ENCODE peak calls at places on chromosomes 1 and 21, in eight cellular contexts. S, U, L, E, F, M, O and C are unnamed samples.

GRCh38 chr1:117585086-117585485 is 20.8 kb upstream of the TENT5C start:
- DNase-seq in S (no peak), U (no peak), L (no peak), E (no peak), F (no peak), M (no peak), O (no peak), C (no peak)

GRCh38 chr1:218496561-218496960 is 151.4 kb downstream of the TGFB2 start:
- DNase-seq in S (no peak), U (peak), L (no peak), E (peak), F (no peak), M (peak), O (peak), C (peak)

GRCh38 chr1:156852414-156852874 is 6.5 kb downstream of the INSRR start:
- DNase-seq in S (peak), U (no peak), L (peak), E (no peak), F (peak), M (no peak), O (peak), C (peak)

GRCh38 chr1:180358649-180359048 is 128.6 kb downstream of the LHX4 start:
- DNase-seq in S (peak), U (no peak), L (no peak), E (no peak), F (peak), M (no peak), O (peak), C (peak)

GRCh38 chr1:227788279-227789041 is 27.0 kb upstream of the PRSS38 start:
- DNase-seq in S (peak), U (no peak), L (peak), E (no peak), F (peak), M (peak), O (no peak), C (peak)

GRCh38 chr1:217717959-217718358 is 86.8 kb downstream of the SPATA17 start:
- DNase-seq in S (no peak), U (no peak), L (no peak), E (no peak), F (no peak), M (peak), O (no peak), C (no peak)

GRCh38 chr1:158691907-158692306 is 5.4 kb upstream of the SPTA1 start:
- DNase-seq in S (no peak), U (no peak), L (no peak), E (no peak), F (no peak), M (no peak), O (no peak), C (no peak)

GRCh38 chr1:182355718-182356098 is 35.9 kb downstream of the GLUL start:
- DNase-seq in S (no peak), U (no peak), L (no peak), E (no peak), F (no peak), M (no peak), O (no peak), C (no peak)

GRCh38 chr1:209657140-209657879 is 5.1 kb upstream of the LAMB3 start:
- DNase-seq in S (no peak), U (no peak), L (no peak), E (no peak), F (no peak), M (peak), O (no peak), C (no peak)

GRCh38 chr1:92444351-92444750 is 42.4 kb downstream of the GFI1 start:
- DNase-seq in S (no peak), U (no peak), L (no peak), E (no peak), F (no peak), M (peak), O (peak), C (peak)

GRCh38 chr1:44807364-44808062 is 362 bp upstream of the DYNLT4 start:
- DNase-seq in S (peak), U (peak), L (peak), E (peak), F (peak), M (peak), O (peak), C (peak)

GRCh38 chr1:30550365-30551220 is 172.8 kb downstream of the MATN1 start:
- DNase-seq in S (no peak), U (no peak), L (no peak), E (no peak), F (no peak), M (no peak), O (no peak), C (no peak)

GRCh38 chr1:27446491-27447020 is 43.4 kb downstream of the WASF2 start:
- DNase-seq in S (no peak), U (no peak), L (no peak), E (no peak), F (no peak), M (no peak), O (no peak), C (no peak)

GRCh38 chr1:44660176-44660575 is 14.1 kb downstream of the TMEM53 start:
- DNase-seq in S (peak), U (no peak), L (no peak), E (no peak), F (no peak), M (no peak), O (no peak), C (peak)

GRCh38 chr1:229819091-229819490 is 193.0 kb downstream of the URB2 start:
- DNase-seq in S (no peak), U (no peak), L (no peak), E (no peak), F (no peak), M (peak), O (no peak), C (no peak)

GRCh38 chr21:41993744-41994143 is 16.4 kb downstream of the ZBTB21 start:
- DNase-seq in S (no peak), U (peak), L (no peak), E (peak), F (no peak), M (no peak), O (peak), C (peak)

GRCh38 chr1:90724926-90725325 is 7.8 kb upstream of the BARHL2 start:
- DNase-seq in S (no peak), U (no peak), L (no peak), E (no peak), F (no peak), M (no peak), O (no peak), C (no peak)

GRCh38 chr1:58816072-58816746 is 32.4 kb upstream of the JUN start:
- DNase-seq in S (peak), U (peak), L (peak), E (peak), F (peak), M (peak), O (peak), C (peak)

GRCh38 chr21:17798796-17799195 is 20.4 kb downstream of the C21orf91 start:
- DNase-seq in S (no peak), U (no peak), L (no peak), E (no peak), F (no peak), M (no peak), O (peak), C (no peak)

GRCh38 chr1:223846668-223847007 is 891 bp upstream of the TP53BP2 start:
- DNase-seq in S (peak), U (no peak), L (no peak), E (no peak), F (peak), M (peak), O (no peak), C (peak)

GRCh38 chr1:200739499-200740290 is 1.0 kb downstream of the CAMSAP2 start:
- DNase-seq in S (peak), U (no peak), L (peak), E (peak), F (no peak), M (no peak), O (peak), C (no peak)

GRCh38 chr1:13808729-13809131 is 108.7 kb downstream of the PRDM2 start:
- DNase-seq in S (no peak), U (no peak), L (no peak), E (no peak), F (no peak), M (peak), O (peak), C (peak)

GRCh38 chr21:46214478-46215340 is 13.9 kb downstream of the LSS start:
- DNase-seq in S (no peak), U (no peak), L (no peak), E (no peak), F (no peak), M (no peak), O (no peak), C (no peak)

GRCh38 chr1:86970938-86971337 is 56.5 kb downstream of the HS2ST1 start:
- DNase-seq in S (no peak), U (no peak), L (no peak), E (no peak), F (no peak), M (no peak), O (no peak), C (no peak)

GRCh38 chr1:16920951-16921350 is 780 bp upstream of the CROCC start:
- DNase-seq in S (no peak), U (no peak), L (no peak), E (no peak), F (peak), M (no peak), O (no peak), C (no peak)

GRCh38 chr1:166814611-166815010 is 24.7 kb upstream of the POGK start:
- DNase-seq in S (no peak), U (no peak), L (no peak), E (no peak), F (no peak), M (peak), O (peak), C (no peak)

GRCh38 chr1:2586154-2587070 is at the start of gene PRXL2B:
- DNase-seq in S (peak), U (peak), L (peak), E (peak), F (peak), M (peak), O (peak), C (peak)

GRCh38 chr1:163410073-163410522 is 88.3 kb downstream of the NUF2 start:
- DNase-seq in S (peak), U (peak), L (peak), E (peak), F (peak), M (peak), O (peak), C (peak)

GRCh38 chr21:45992311-45993209 is 11.0 kb downstream of the COL6A1 start:
- DNase-seq in S (peak), U (no peak), L (peak), E (no peak), F (peak), M (no peak), O (no peak), C (no peak)

GRCh38 chr1:47776554-47777156 is 220.5 kb downstream of the TRABD2B start:
- DNase-seq in S (no peak), U (no peak), L (no peak), E (no peak), F (no peak), M (no peak), O (no peak), C (no peak)

GRCh38 chr21:39118061-39118460 is 65.2 kb downstream of the PSMG1 start:
- DNase-seq in S (no peak), U (no peak), L (no peak), E (no peak), F (no peak), M (no peak), O (no peak), C (no peak)

GRCh38 chr1:154777151-154777550 is 92.9 kb downstream of the KCNN3 start:
- DNase-seq in S (no peak), U (no peak), L (no peak), E (no peak), F (no peak), M (peak), O (no peak), C (no peak)

GRCh38 chr1:159228554-159228953 is 23.9 kb downstream of the ACKR1 start:
- DNase-seq in S (no peak), U (no peak), L (no peak), E (no peak), F (no peak), M (no peak), O (no peak), C (no peak)

GRCh38 chr1:47188901-47189785 is 693 bp downstream of the PDZK1IP1 start:
- DNase-seq in S (peak), U (no peak), L (no peak), E (no peak), F (no peak), M (no peak), O (no peak), C (no peak)

GRCh38 chr21:27513016-27513415 is 546.1 kb upstream of the ADAMTS5 start:
- DNase-seq in S (no peak), U (no peak), L (no peak), E (no peak), F (no peak), M (no peak), O (peak), C (peak)

GRCh38 chr21:45973475-45974072 is 8.0 kb upstream of the COL6A1 start:
- DNase-seq in S (peak), U (no peak), L (peak), E (peak), F (peak), M (peak), O (peak), C (peak)

GRCh38 chr1:57544345-57544744 is 120.5 kb upstream of the DAB1 start:
- DNase-seq in S (no peak), U (no peak), L (no peak), E (no peak), F (no peak), M (no peak), O (no peak), C (no peak)

GRCh38 chr1:179968994-179969919 is 14.6 kb downstream of the CEP350 start:
- DNase-seq in S (no peak), U (no peak), L (no peak), E (no peak), F (no peak), M (no peak), O (no peak), C (peak)

GRCh38 chr21:43816611-43817071 is 27.3 kb downstream of the RRP1 start:
- DNase-seq in S (no peak), U (no peak), L (no peak), E (no peak), F (no peak), M (no peak), O (no peak), C (no peak)
- TF ChIP-seq CTCF in S (no peak), U (no peak), L (no peak), E (no peak), F (no peak), M (no peak), O (no peak), C (no peak)

DNA sequence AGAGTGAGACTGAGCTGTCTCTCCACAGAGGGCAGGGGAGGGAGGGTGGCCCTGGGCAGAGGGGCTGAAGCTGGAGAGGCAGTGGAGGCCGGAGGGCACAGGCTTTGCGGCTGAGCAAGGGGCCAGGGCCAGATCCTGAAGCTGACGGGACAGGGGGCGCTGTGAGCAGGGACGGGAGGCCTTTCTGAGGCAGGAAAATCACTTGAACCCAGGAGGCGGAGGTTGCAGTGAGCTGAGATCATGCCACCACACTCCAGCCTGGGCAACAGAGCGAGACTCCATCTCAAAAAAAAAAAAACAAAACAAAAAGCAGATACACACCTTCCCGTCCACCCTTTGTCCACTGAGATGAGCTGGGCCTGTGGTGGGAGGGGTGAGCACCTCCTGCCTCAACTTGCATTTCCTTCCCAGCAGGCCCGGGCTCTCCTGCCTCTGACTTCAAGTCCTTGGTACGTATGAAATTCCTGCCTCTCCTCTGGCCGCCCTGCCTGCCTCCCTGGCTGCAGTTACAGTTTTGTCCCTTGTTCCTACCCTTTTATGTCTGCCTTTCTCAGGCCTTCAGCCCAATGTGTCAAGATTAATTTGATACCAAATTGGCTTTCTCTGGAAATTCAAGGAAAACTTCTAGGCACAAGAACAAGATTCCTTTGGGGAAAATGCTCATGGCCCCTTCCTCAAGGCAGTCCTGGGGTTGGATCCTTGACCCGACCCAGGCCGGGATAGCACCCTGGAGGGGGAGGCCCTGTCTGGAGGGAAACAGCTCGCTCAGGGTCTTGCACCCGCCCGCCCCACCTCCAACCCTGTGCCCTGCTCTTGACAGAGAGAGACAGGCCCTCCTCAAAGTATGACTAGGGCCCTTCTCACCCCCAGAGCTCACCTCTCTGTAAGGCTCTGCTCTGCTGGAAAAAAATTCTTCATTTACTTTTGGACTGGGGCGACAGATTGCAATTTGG is 11.2 kb upstream of the ADAMTSL4 start:
- DNase-seq in S (no peak), U (no peak), L (no peak), E (no peak), F (peak), M (peak), O (peak), C (peak)
- TF ChIP-seq CTCF in S (no peak), U (no peak), L (no peak), E (no peak), F (no peak), M (no peak), O (peak), C (peak)

DNA sequence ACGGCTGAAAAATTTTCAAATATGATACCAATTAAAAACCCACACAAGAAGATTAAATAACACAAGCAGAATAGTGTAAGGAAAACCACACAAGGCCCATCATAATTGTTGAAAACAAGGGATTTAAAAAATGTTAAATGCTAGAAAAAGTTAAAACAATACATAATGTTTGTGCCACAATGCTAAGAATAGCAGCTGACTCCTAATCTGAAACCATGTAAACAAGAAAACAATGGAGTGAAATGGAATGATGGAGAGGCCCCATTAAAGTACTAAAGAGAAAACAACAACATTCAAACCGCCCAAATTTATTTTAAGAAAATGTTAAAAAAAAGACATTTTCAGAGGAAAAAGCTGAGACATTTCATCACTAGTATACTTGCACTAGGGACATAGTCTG is 663.6 kb upstream of the NCAM2 start:
- DNase-seq in S (no peak), U (no peak), L (no peak), E (no peak), F (no peak), M (no peak), O (no peak), C (no peak)
- TF ChIP-seq CTCF in S (no peak), U (no peak), L (no peak), E (no peak), F (no peak), M (no peak), O (no peak), C (no peak)

GRCh38 chr1:214008791-214009612 is 21.2 kb downstream of the PROX1 start:
- DNase-seq in S (no peak), U (no peak), L (peak), E (no peak), F (no peak), M (no peak), O (no peak), C (no peak)

GRCh38 chr1:214004795-214005194 is 17.0 kb downstream of the PROX1 start:
- DNase-seq in S (no peak), U (no peak), L (no peak), E (no peak), F (no peak), M (no peak), O (no peak), C (no peak)

GRCh38 chr1:214008347-214008746 is 20.6 kb downstream of the PROX1 start:
- DNase-seq in S (no peak), U (no peak), L (no peak), E (no peak), F (no peak), M (no peak), O (no peak), C (no peak)

GRCh38 chr1:214005716-214006115 is 17.9 kb downstream of the PROX1 start:
- DNase-seq in S (no peak), U (no peak), L (no peak), E (no peak), F (no peak), M (no peak), O (no peak), C (no peak)

DNA sequence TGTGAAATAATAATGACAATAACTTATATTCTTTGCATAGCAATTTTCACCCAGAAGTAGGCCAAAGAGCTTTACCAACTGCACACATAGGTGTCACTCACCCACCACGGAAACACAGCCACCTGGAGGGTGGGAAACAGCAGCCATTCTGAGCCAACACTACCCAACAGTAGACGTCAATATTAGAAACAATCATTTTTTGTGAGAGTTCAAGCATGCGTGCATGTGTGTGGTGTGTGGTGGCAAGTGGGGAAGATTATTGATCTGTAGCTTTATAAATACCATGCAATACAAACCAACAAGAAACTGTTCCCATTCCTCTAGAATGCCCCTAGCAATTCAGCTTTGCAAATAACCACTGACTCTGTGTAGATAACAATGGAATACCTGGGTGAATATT is 19.1 kb downstream of the PROX1 start:
- DNase-seq in S (no peak), U (no peak), L (no peak), E (no peak), F (no peak), M (no peak), O (no peak), C (no peak)
- TF ChIP-seq CTCF in S (no peak), U (no peak), L (no peak), E (no peak), F (no peak), M (no peak), O (no peak), C (no peak)

DNA sequence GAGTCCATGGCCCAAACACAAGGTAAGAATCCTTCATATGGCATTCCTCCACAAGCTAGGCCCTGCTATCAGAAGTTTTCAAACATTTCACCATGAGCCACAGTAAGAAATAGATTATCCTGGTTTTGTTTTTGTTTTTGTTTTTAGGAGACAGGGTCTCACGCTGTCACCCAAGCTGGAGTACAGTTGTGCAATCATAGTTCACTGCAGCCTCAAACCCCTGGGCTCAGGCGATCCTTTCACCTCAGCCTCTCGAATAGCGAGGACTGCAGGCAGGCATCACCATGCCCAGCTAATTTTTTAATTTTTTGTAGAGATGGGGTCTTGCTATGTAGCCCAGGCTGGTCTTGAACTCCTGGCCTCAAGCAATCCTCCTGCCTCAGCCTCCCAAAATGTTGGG is 218.8 kb downstream of the TOMM20 start:
- DNase-seq in S (no peak), U (no peak), L (no peak), E (no peak), F (no peak), M (no peak), O (no peak), C (no peak)
- TF ChIP-seq CTCF in S (no peak), U (no peak), L (no peak), E (no peak), F (no peak), M (no peak), O (no peak), C (no peak)